ENCODE peak calls at places on chromosomes 11 and 22, in ten cellular contexts. Q, Y, X, Z, M, U, G, N, R and A are unnamed samples.

GRCh38 chr22:28299760-28300159 is 379.9 kb downstream of the TTC28 start:
- DNase-seq in Q (no peak), Y (no peak), X (no peak), Z (no peak), M (no peak), U (no peak), G (no peak), N (no peak), R (peak), A (no peak)

GRCh38 chr22:32823024-32823730 is 21.7 kb downstream of the TIMP3 start:
- DNase-seq in Q (no peak), Y (peak), X (peak), Z (peak), M (no peak), U (no peak), G (peak), N (no peak), R (peak), A (no peak)

GRCh38 chr22:47063606-47064005 is 301.2 kb downstream of the TBC1D22A start:
- DNase-seq in Q (no peak), Y (no peak), X (no peak), Z (no peak), M (no peak), U (no peak), G (no peak), N (no peak), R (no peak), A (no peak)

GRCh38 chr11:78160557-78160956 is 21.1 kb upstream of the ALG8 start:
- DNase-seq in Q (no peak), Y (no peak), X (no peak), Z (no peak), M (no peak), U (no peak), G (no peak), N (no peak), R (no peak), A (no peak)

GRCh38 chr22:39174498-39175120 is 22.1 kb upstream of the CBX7 start:
- DNase-seq in Q (peak), Y (peak), X (peak), Z (peak), M (peak), U (peak), G (peak), N (no peak), R (peak), A (peak)

GRCh38 chr22:37545703-37546435 is 14.4 kb upstream of the CDC42EP1 start:
- DNase-seq in Q (peak), Y (peak), X (peak), Z (no peak), M (no peak), U (no peak), G (peak), N (no peak), R (peak), A (peak)

GRCh38 chr11:96963375-96963774 is 573.6 kb downstream of the JRKL start:
- DNase-seq in Q (no peak), Y (no peak), X (no peak), Z (no peak), M (no peak), U (no peak), G (no peak), N (no peak), R (no peak), A (no peak)

GRCh38 chr22:28822930-28823481 is 22.6 kb upstream of the XBP1 start:
- DNase-seq in Q (no peak), Y (no peak), X (peak), Z (peak), M (no peak), U (peak), G (no peak), N (no peak), R (no peak), A (no peak)

GRCh38 chr11:46930089-46930488 is 6.5 kb upstream of the CSTPP1 start:
- DNase-seq in Q (no peak), Y (no peak), X (no peak), Z (peak), M (no peak), U (no peak), G (peak), N (no peak), R (peak), A (no peak)

GRCh38 chr11:20112291-20113146 is 47.8 kb downstream of the DBX1 start:
- DNase-seq in Q (peak), Y (no peak), X (no peak), Z (peak), M (peak), U (no peak), G (peak), N (no peak), R (peak), A (peak)

GRCh38 chr11:105144887-105145286 is 5.3 kb upstream of the CARD18 start:
- DNase-seq in Q (peak), Y (no peak), X (no peak), Z (no peak), M (peak), U (no peak), G (peak), N (no peak), R (peak), A (peak)

GRCh38 chr11:125950696-125951645 is 5.1 kb downstream of the VSIG10L2 start:
- DNase-seq in Q (no peak), Y (no peak), X (no peak), Z (no peak), M (no peak), U (no peak), G (no peak), N (no peak), R (no peak), A (no peak)

GRCh38 chr11:72712168-72712721 is 38.0 kb upstream of the PDE2A start:
- DNase-seq in Q (no peak), Y (no peak), X (peak), Z (no peak), M (no peak), U (no peak), G (no peak), N (no peak), R (no peak), A (no peak)

GRCh38 chr11:494761-495536 is 12.1 kb downstream of the RNH1 start:
- DNase-seq in Q (no peak), Y (no peak), X (no peak), Z (no peak), M (no peak), U (no peak), G (no peak), N (no peak), R (no peak), A (no peak)

GRCh38 chr22:25930710-25931353 is 188.8 kb downstream of the MYO18B start:
- DNase-seq in Q (no peak), Y (no peak), X (no peak), Z (no peak), M (no peak), U (peak), G (no peak), N (no peak), R (no peak), A (no peak)

GRCh38 chr11:63831326-63831725 is 7.6 kb upstream of the MARK2 start:
- DNase-seq in Q (no peak), Y (peak), X (no peak), Z (no peak), M (no peak), U (no peak), G (no peak), N (no peak), R (no peak), A (no peak)

GRCh38 chr22:21457023-21457787 is 10.0 kb upstream of the TMEM191C start:
- DNase-seq in Q (no peak), Y (no peak), X (peak), Z (no peak), M (no peak), U (no peak), G (peak), N (no peak), R (no peak), A (no peak)

GRCh38 chr11:67287355-67288197 is 1.5 kb upstream of the ANKRD13D start:
- DNase-seq in Q (no peak), Y (no peak), X (no peak), Z (no peak), M (no peak), U (no peak), G (no peak), N (no peak), R (no peak), A (no peak)

GRCh38 chr11:58939277-58939676 is at the start of gene GLYATL1:
- DNase-seq in Q (no peak), Y (no peak), X (no peak), Z (no peak), M (no peak), U (no peak), G (no peak), N (no peak), R (no peak), A (no peak)

GRCh38 chr11:27722117-27722844 is 22.0 kb upstream of the BDNF start:
- DNase-seq in Q (peak), Y (peak), X (peak), Z (peak), M (no peak), U (no peak), G (no peak), N (no peak), R (peak), A (no peak)

GRCh38 chr11:126547161-126547560 is 191.7 kb downstream of the ST3GAL4 start:
- DNase-seq in Q (no peak), Y (no peak), X (no peak), Z (no peak), M (peak), U (no peak), G (peak), N (no peak), R (no peak), A (peak)

GRCh38 chr11:1773131-1773510 is 9.4 kb upstream of the CTSD start:
- DNase-seq in Q (no peak), Y (no peak), X (no peak), Z (no peak), M (no peak), U (no peak), G (no peak), N (no peak), R (no peak), A (no peak)